ENCODE peak calls at places on chromosomes 7 and 10, in eight cellular contexts. Y is activated CD4-positive, alpha-beta T cell treated with anti-CD3 and anti-CD28 coated beads, Interleukin-2, amount 50 U/mL, for 24 hours; X is cardiac muscle cell; D is NCI-H82; F is naive thymus-derived CD8-positive, alpha-beta T cell; G is lower lobe of right lung; Z is RPMI7951; P is NCI-H774. C is an unnamed sample.

GRCh38 chr7:74287303-74288033 is 1.7 kb upstream of the CLIP2 start:
- DNase-seq in F (no peak), Z (no peak), D (no peak), Y (no peak), G (no peak), X (no peak), P (no peak), C (no peak)

GRCh38 chr10:59012839-59013238 is 163.6 kb upstream of the PHYHIPL start:
- DNase-seq in G (no peak), D (peak), P (no peak), X (no peak), Y (no peak), F (no peak), Z (no peak), C (no peak)

GRCh38 chr7:156056548-156056947 is 244.3 kb upstream of the SHH start:
- DNase-seq in P (no peak), X (no peak), Y (no peak), F (no peak), G (no peak), D (no peak), Z (no peak), C (no peak)

GRCh38 chr7:16421333-16422099 is at the start of gene CRPPA:
- DNase-seq in D (peak), Y (peak), Z (peak), F (no peak), G (peak), P (no peak), X (peak), C (peak)

GRCh38 chr7:12139421-12139820 is 71.7 kb upstream of the TMEM106B start:
- DNase-seq in D (no peak), P (no peak), X (no peak), Z (peak), Y (no peak), G (no peak), F (no peak), C (no peak)

GRCh38 chr10:77872947-77873557 is 53.5 kb downstream of the DLG5 start:
- DNase-seq in G (no peak), F (no peak), X (no peak), P (no peak), D (no peak), Z (no peak), Y (no peak), C (no peak)

GRCh38 chr7:99709838-99710541 is 25.0 kb downstream of the CYP3A7 start:
- DNase-seq in F (no peak), P (no peak), X (no peak), Y (no peak), G (no peak), D (no peak), Z (no peak), C (no peak)

GRCh38 chr10:46237815-46238510 is 48.8 kb upstream of the ANTXRL start:
- DNase-seq in X (no peak), G (no peak), D (no peak), Y (no peak), P (no peak), F (no peak), Z (no peak), C (peak)

GRCh38 chr10:126663880-126664279 is 6.6 kb downstream of the C10orf90 start:
- DNase-seq in G (no peak), Y (no peak), Z (peak), X (no peak), F (no peak), D (no peak), P (no peak), C (no peak)

GRCh38 chr7:113267271-113267670 is 148.9 kb upstream of the SMIM30 start:
- DNase-seq in Z (peak), X (no peak), P (no peak), F (no peak), D (no peak), G (no peak), Y (no peak), C (no peak)

GRCh38 chr10:122171270-122171669 is 99.8 kb upstream of the BTBD16 start:
- DNase-seq in D (no peak), X (peak), F (no peak), P (no peak), Y (no peak), Z (no peak), G (no peak), C (no peak)

GRCh38 chr7:38070718-38071117 is 107.3 kb upstream of the STARD3NL start:
- DNase-seq in Z (peak), X (peak), D (peak), P (no peak), G (no peak), F (no peak), Y (no peak), C (no peak)

GRCh38 chr10:113476191-113476590 is 76.7 kb upstream of the HABP2 start:
- DNase-seq in D (no peak), X (no peak), P (no peak), G (no peak), F (no peak), Z (no peak), Y (no peak), C (no peak)

GRCh38 chr10:109696981-109697775 is 226.1 kb downstream of the XPNPEP1 start:
- DNase-seq in D (no peak), G (no peak), X (no peak), Z (no peak), P (no peak), Y (no peak), F (no peak), C (no peak)

GRCh38 chr7:151192002-151192539 is 5.0 kb upstream of the ASB10 start:
- DNase-seq in Y (no peak), D (no peak), G (no peak), F (no peak), P (no peak), Z (no peak), X (no peak), C (no peak)

GRCh38 chr10:33265621-33266020 is 68.8 kb downstream of the NRP1 start:
- DNase-seq in X (no peak), P (no peak), F (no peak), Z (no peak), Y (peak), G (no peak), D (no peak), C (peak)